ENCODE peak calls at places on chromosome 14, in four cellular contexts. One of them, this sample, is unnamed. For H3K27me3, the result is how much of the 10 kb centered on the place peaks cover.

GRCh38 chr14:38238332-38238731 is 17.6 kb downstream of the CLEC14A start:
- DNase-seq in IMR-90: peak
- DNase-seq in suprapubic skin: no peak
- DNase-seq in prostate gland: no peak
- DNase-seq in this sample: no peak

GRCh38 chr14:72603639-72604038 is 290.3 kb downstream of the DPF3 start:
- DNase-seq in IMR-90: no peak
- DNase-seq in suprapubic skin: no peak
- DNase-seq in prostate gland: no peak
- DNase-seq in this sample: no peak

GRCh38 chr14:94043756-94044475 is 17.8 kb downstream of the OTUB2 start:
- DNase-seq in IMR-90: no peak
- DNase-seq in suprapubic skin: no peak
- DNase-seq in prostate gland: no peak
- DNase-seq in this sample: no peak

GRCh38 chr14:102795060-102795925 is 18.0 kb downstream of the TRAF3 start:
- DNase-seq in IMR-90: peak
- DNase-seq in suprapubic skin: no peak
- DNase-seq in prostate gland: peak
- DNase-seq in this sample: peak

GRCh38 chr14:35405304-35405996 is 901 bp upstream of the NFKBIA start:
- DNase-seq in IMR-90: no peak
- DNase-seq in suprapubic skin: no peak
- DNase-seq in prostate gland: no peak
- DNase-seq in this sample: no peak

GRCh38 chr14:64910847-64911495 is 3.3 kb upstream of the CHURC1 start:
- DNase-seq in IMR-90: peak
- DNase-seq in suprapubic skin: no peak
- DNase-seq in prostate gland: no peak
- DNase-seq in this sample: no peak

GRCh38 chr14:78184151-78184550 is 14.0 kb downstream of the NRXN3 start:
- DNase-seq in IMR-90: no peak
- DNase-seq in suprapubic skin: no peak
- DNase-seq in prostate gland: no peak
- DNase-seq in this sample: no peak

GRCh38 chr14:55446127-55446736 is 5.8 kb upstream of the TBPL2 start:
- DNase-seq in IMR-90: peak
- DNase-seq in suprapubic skin: no peak
- DNase-seq in prostate gland: peak
- DNase-seq in this sample: peak

GRCh38 chr14:55588259-55588699 is 8.3 kb downstream of the KTN1 start:
- DNase-seq in IMR-90: peak
- DNase-seq in suprapubic skin: no peak
- DNase-seq in prostate gland: no peak
- DNase-seq in this sample: no peak

GRCh38 chr14:86035882-86036281 is 505.9 kb downstream of the FLRT2 start:
- DNase-seq in IMR-90: no peak
- DNase-seq in suprapubic skin: no peak
- DNase-seq in prostate gland: no peak
- DNase-seq in this sample: no peak

GRCh38 chr14:78835052-78835451 is 664.9 kb downstream of the NRXN3 start:
- DNase-seq in IMR-90: no peak
- DNase-seq in suprapubic skin: no peak
- DNase-seq in prostate gland: no peak
- DNase-seq in this sample: no peak

GRCh38 chr14:25909361-25909760 is 688.5 kb downstream of the NOVA1 start:
- DNase-seq in IMR-90: no peak
- DNase-seq in suprapubic skin: no peak
- DNase-seq in prostate gland: no peak
- DNase-seq in this sample: no peak

GRCh38 chr14:50213795-50214194 is 17.6 kb downstream of the SOS2 start:
- DNase-seq in IMR-90: no peak
- DNase-seq in suprapubic skin: no peak
- DNase-seq in prostate gland: no peak
- DNase-seq in this sample: no peak

DNA sequence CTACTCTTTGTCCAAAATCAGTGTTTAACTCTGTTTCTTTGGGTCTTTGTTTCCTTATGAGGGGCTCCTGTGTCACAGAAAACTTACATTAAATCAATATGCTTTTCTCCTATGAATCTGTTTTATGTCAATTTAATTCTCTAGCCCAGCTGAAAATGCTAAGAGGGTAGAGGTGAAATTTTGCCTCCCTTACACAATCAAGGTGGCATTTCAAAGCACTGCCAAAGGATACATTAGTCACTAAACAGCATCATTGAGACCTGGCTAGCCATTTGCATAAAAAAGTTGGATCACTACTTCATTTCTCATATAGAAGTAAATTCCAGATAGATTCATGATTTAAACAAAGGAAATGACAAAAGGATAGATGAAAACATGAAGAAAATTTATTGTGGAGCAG is 12.1 kb downstream of the TCL1B start:
- DNase-seq in IMR-90: no peak
- DNase-seq in suprapubic skin: no peak
- DNase-seq in prostate gland: no peak
- DNase-seq in this sample: no peak
- H3K27me3 ChIP-seq in IMR-90: under half
- H3K27me3 ChIP-seq in suprapubic skin: under half
- H3K27me3 ChIP-seq in prostate gland: under half
- H3K27me3 ChIP-seq in this sample: under half

DNA sequence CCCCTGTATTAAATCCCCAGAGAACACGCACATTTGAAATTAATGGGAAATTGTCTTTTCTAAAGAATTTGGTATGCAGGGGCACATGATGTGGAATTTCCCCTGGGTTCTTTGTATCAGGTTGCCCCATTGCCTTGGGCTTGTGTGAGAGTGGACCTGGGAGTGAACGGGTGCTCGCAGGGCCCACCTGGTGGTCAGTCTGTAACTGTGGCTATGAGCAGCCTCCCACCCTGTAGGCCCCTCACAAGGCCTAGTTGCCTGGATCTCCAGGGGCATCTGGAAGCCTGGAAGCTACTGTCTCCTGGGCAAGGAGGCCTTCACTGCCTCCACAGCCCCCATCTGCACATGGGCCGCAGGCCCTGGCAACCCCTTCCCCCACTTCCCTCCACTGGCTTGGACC is 96.7 kb downstream of the SLC25A47 start:
- DNase-seq in IMR-90: no peak
- DNase-seq in suprapubic skin: no peak
- DNase-seq in prostate gland: no peak
- DNase-seq in this sample: no peak
- TF ChIP-seq CTCF in IMR-90: no peak
- TF ChIP-seq CTCF in suprapubic skin: no peak
- TF ChIP-seq CTCF in prostate gland: no peak
- TF ChIP-seq CTCF in this sample: no peak

DNA sequence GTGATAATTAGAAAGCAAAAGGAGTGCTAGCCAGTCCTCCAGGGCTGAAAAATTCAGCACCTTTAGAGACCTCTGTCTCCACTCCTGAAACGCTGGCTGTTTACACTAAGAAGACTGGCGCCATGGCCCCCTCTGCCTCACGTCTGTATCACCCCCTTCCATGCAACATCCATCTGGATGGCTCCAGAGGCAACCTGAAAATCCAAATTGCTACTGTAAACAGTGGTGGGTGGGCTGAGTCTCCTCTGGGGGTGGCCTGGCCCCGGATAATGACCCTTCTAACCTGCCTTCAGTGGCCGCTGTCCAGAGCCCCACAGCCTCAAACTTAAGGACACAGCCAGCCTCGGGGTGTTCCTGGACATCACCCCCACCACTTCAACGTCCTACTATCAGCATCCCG is 1.4 kb downstream of the PRKD1 start:
- DNase-seq in IMR-90: no peak
- DNase-seq in suprapubic skin: no peak
- DNase-seq in prostate gland: peak
- DNase-seq in this sample: no peak
- H3K27ac ChIP-seq in IMR-90: peak
- H3K27ac ChIP-seq in suprapubic skin: no peak
- H3K27ac ChIP-seq in prostate gland: peak
- H3K27ac ChIP-seq in this sample: peak

DNA sequence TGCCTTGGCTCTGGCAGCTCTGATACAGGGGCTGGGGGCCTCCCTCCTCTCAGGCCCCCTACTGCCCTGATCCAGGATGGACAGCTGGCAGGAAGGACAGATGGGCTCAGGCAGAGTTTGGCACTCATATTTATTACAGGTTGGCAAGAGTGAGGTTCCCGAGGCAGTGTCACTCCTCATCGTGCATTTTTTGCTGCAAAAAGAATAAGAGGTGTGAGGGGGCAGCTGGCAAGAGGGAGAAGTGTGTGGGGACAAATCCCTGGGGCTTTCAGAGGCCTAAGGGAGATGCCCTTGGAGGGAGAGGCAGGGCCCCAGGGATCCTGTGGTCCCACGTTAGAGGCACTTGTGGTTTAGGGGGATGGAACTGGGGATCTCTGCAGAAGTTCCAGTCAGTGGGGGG is 5.0 kb downstream of the CMTM5 start:
- DNase-seq in IMR-90: no peak
- DNase-seq in suprapubic skin: no peak
- DNase-seq in prostate gland: no peak
- DNase-seq in this sample: no peak
- H3K27me3 ChIP-seq in IMR-90: under half
- H3K27me3 ChIP-seq in suprapubic skin: under half
- H3K27me3 ChIP-seq in prostate gland: under half
- H3K27me3 ChIP-seq in this sample: under half

GRCh38 chr14:104973215-104974145 is 4.7 kb downstream of the AHNAK2 start:
- DNase-seq in IMR-90: peak
- DNase-seq in suprapubic skin: peak
- DNase-seq in prostate gland: peak
- DNase-seq in this sample: peak
- TF ChIP-seq CTCF in IMR-90: no peak
- TF ChIP-seq CTCF in suprapubic skin: no peak
- TF ChIP-seq CTCF in prostate gland: no peak
- TF ChIP-seq CTCF in this sample: no peak

This sample was measured in ascending aorta.